ENCODE peak calls at places on chromosomes 11 and 22, in four cellular contexts. R is H4, D is astrocyte, S is AML-193. M is an unnamed sample.

GRCh38 chr22:40397436-40397835 is 27.0 kb downstream of the SGSM3 start:
- DNase-seq in R (no peak), S (no peak), D (peak), M (no peak)

GRCh38 chr11:100942016-100942415 is 187.6 kb downstream of the PGR start:
- DNase-seq in S (no peak), D (no peak), R (no peak), M (no peak)

GRCh38 chr11:106695506-106695905 is 322.8 kb downstream of the GUCY1A2 start:
- DNase-seq in S (no peak), D (peak), R (peak), M (no peak)

GRCh38 chr11:26778000-26778757 is 56.3 kb upstream of the SLC5A12 start:
- DNase-seq in D (peak), R (peak), S (no peak), M (no peak)

GRCh38 chr11:70159612-70160570 is 43.2 kb upstream of the FADD start:
- DNase-seq in R (peak), D (peak), S (no peak), M (peak)

GRCh38 chr11:60251485-60252207 is 8.7 kb upstream of the MS4A4E start:
- DNase-seq in D (no peak), S (peak), R (no peak), M (peak)

GRCh38 chr22:50714631-50715179 is 23.3 kb upstream of the ACR start:
- DNase-seq in D (no peak), R (no peak), S (no peak), M (no peak)

GRCh38 chr22:21764038-21764804 is 28.6 kb upstream of the YPEL1 start:
- DNase-seq in R (no peak), D (no peak), S (no peak), M (no peak)

GRCh38 chr11:45993438-45994064 is 71.1 kb downstream of the LARGE2 start:
- DNase-seq in S (no peak), D (peak), R (no peak), M (no peak)

GRCh38 chr11:10441652-10442503 is 13.2 kb upstream of the AMPD3 start:
- DNase-seq in D (peak), S (peak), R (no peak), M (no peak)

GRCh38 chr11:8971917-8972316 is 7.7 kb upstream of the TMEM9B start:
- DNase-seq in S (no peak), R (no peak), D (no peak), M (no peak)

GRCh38 chr11:126257764-126258163 is 10.9 kb downstream of the SRPRA start:
- DNase-seq in R (peak), S (no peak), D (peak), M (peak)

GRCh38 chr11:65503923-65504670 is 5.3 kb downstream of the MALAT1 start:
- DNase-seq in R (no peak), S (no peak), D (peak), M (peak)

GRCh38 chr11:28071305-28071704 is 36.7 kb downstream of the KIF18A start:
- DNase-seq in D (no peak), S (no peak), R (no peak), M (no peak)

GRCh38 chr22:21034989-21035388 is 2.6 kb upstream of the SLC7A4 start:
- DNase-seq in S (no peak), D (no peak), R (no peak), M (no peak)

GRCh38 chr22:29998627-29999026 is 81.6 kb upstream of the HORMAD2 start:
- DNase-seq in D (no peak), S (no peak), R (no peak), M (no peak)

GRCh38 chr11:76824083-76824939 is 36.4 kb upstream of the ACER3 start:
- DNase-seq in R (peak), D (no peak), S (no peak), M (peak)

GRCh38 chr11:131886201-131886600 is 515.8 kb downstream of the NTM start:
- DNase-seq in R (no peak), S (no peak), D (no peak), M (no peak)

GRCh38 chr11:21133722-21134121 is 464.3 kb downstream of the NELL1 start:
- DNase-seq in S (no peak), D (no peak), R (no peak), M (no peak)

GRCh38 chr22:39690901-39691620 is 120.5 kb downstream of the CACNA1I start:
- DNase-seq in R (no peak), D (no peak), S (no peak), M (no peak)